ENCODE peak calls at places on chromosomes 16 and 17, in five cellular contexts. P, E, W, U and D are unnamed samples.

GRCh38 chr16:24070851-24071250 is 185.3 kb upstream of the CACNG3 start:
- DNase-seq in U (peak), E (peak), P (peak), W (peak), D (peak)

GRCh38 chr17:78832541-78832810 is 8.1 kb downstream of the USP36 start:
- DNase-seq in W (no peak), P (no peak), E (no peak), U (no peak), D (no peak)

GRCh38 chr17:39213852-39214251 is 11.9 kb downstream of the STAC2 start:
- DNase-seq in W (no peak), E (no peak), P (no peak), U (no peak), D (no peak)

GRCh38 chr17:7587420-7587786 is 2.5 kb downstream of the SOX15 start:
- DNase-seq in E (no peak), U (no peak), P (no peak), W (no peak), D (no peak)

GRCh38 chr17:47720754-47721533 is 12.1 kb upstream of the TBX21 start:
- DNase-seq in U (no peak), P (peak), W (no peak), E (no peak), D (no peak)

GRCh38 chr17:47846741-47847340 is 4.1 kb downstream of the SP6 start:
- DNase-seq in E (no peak), P (peak), W (no peak), U (no peak), D (no peak)

GRCh38 chr16:88876942-88877526 is 10.6 kb upstream of the PABPN1L start:
- DNase-seq in E (no peak), W (no peak), P (no peak), U (no peak), D (no peak)

GRCh38 chr16:3696425-3697218 is 20.7 kb downstream of the TRAP1 start:
- DNase-seq in P (no peak), W (no peak), E (no peak), U (peak), D (no peak)

GRCh38 chr17:14950216-14950615 is 314.9 kb downstream of the PMP22 start:
- DNase-seq in W (no peak), E (no peak), U (no peak), P (no peak), D (no peak)

GRCh38 chr17:78107457-78107856 is 21.1 kb downstream of the TMC6 start:
- DNase-seq in U (no peak), E (no peak), W (no peak), P (no peak), D (no peak)

GRCh38 chr17:36856921-36857381 is 80.3 kb upstream of the LHX1 start:
- DNase-seq in W (no peak), E (no peak), P (no peak), U (no peak), D (no peak)

GRCh38 chr16:48561960-48562393 is 48.0 kb downstream of the N4BP1 start:
- DNase-seq in W (no peak), E (peak), P (no peak), U (peak), D (no peak)

GRCh38 chr17:53472586-53472985 is 350.1 kb upstream of the KIF2B start:
- DNase-seq in U (no peak), E (no peak), P (no peak), W (no peak), D (no peak)

GRCh38 chr17:39812466-39812865 is 51.6 kb downstream of the IKZF3 start:
- DNase-seq in W (no peak), U (no peak), E (no peak), P (no peak), D (no peak)

GRCh38 chr17:61659437-61659836 is 68.4 kb upstream of the NACA2 start:
- DNase-seq in P (no peak), E (peak), W (no peak), U (no peak), D (no peak)

GRCh38 chr17:74201250-74201649 is 2.2 kb upstream of the RPL38 start:
- DNase-seq in U (no peak), W (no peak), P (no peak), E (no peak), D (no peak)

GRCh38 chr17:74197801-74198200 is 5.7 kb upstream of the RPL38 start:
- DNase-seq in W (no peak), U (no peak), P (no peak), E (no peak), D (no peak)

GRCh38 chr17:74198694-74199093 is 4.8 kb upstream of the RPL38 start:
- DNase-seq in P (no peak), W (no peak), U (no peak), E (no peak), D (no peak)

GRCh38 chr17:74199306-74200092 is 4.0 kb upstream of the RPL38 start:
- DNase-seq in U (peak), E (peak), W (no peak), P (peak), D (no peak)

GRCh38 chr17:74200112-74200511 is 3.4 kb upstream of the RPL38 start:
- DNase-seq in W (no peak), E (no peak), P (no peak), U (no peak), D (no peak)
- H3K4me3 ChIP-seq in W (peak), E (no peak), P (peak), U (no peak), D (no peak)

DNA sequence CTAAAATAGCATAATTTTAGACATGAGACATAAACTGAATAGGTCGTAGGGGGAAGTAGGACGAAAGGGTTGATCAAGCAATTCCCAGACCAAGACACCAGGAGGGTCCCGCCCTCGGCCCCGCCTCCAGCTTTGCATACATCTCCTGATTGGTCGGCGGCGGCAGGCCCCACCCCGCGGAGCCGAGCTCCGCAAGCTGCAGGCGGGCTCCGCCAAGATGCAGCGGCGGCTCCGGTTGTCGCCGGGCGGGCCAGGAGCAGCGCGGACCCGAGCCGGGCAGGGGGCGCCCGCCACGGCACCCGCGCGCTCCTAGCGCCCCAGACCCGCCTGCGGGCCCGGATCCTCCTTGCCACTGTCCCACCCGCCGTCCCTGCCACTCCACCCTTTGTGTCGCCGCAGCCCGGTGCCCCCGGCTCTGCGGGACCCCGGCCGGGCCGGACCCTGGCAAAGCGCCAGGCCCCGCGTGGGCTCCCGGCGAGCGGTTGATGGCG is at the start of gene CDR2L:
- DNase-seq in W (peak), U (peak), P (peak), E (peak), D (peak)
- TF ChIP-seq POLR2AphosphoS5 in W (peak), U (no peak), P (peak), E (peak), D (peak)

GRCh38 chr17:54919456-54919855 is 18.8 kb downstream of the TOM1L1 start:
- DNase-seq in U (no peak), E (no peak), W (no peak), P (peak), D (no peak)
- TF ChIP-seq EZH2 in U (no peak), E (no peak), W (no peak), P (no peak), D (no peak)

DNA sequence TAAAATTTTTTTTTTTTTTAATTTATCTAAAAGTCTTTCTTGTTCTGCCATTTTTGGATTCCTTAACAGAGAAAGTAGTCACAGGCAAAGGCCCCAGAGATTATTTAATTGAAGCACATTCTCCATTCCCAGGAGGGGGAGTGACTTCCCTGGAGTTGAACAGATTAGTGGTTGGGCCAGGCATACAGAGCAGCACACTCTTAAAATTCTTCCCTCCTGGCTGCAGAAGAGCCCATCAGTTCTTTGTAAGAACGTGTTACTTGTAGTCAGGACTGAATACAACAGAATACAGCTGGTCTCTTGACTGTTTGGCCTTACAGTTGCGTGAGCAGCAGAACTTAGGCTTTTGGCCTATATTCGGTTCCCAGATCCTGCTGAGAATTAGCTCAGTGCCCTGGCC is 1.8 kb downstream of the ALKBH5 start:
- DNase-seq in P (peak), W (no peak), E (peak), U (no peak), D (no peak)
- H3K4me3 ChIP-seq in P (peak), W (peak), E (peak), U (peak), D (peak)

GRCh38 chr17:73365934-73366623 is 54.3 kb upstream of the CDC42EP4 start:
- DNase-seq in P (no peak), U (no peak), W (no peak), E (no peak), D (no peak)
- TF ChIP-seq POLR2AphosphoS5 in P (no peak), U (no peak), W (no peak), E (no peak), D (no peak)

GRCh38 chr16:86568677-86569623 is 2.3 kb downstream of the FOXC2 start:
- DNase-seq in W (no peak), E (peak), P (peak), U (no peak), D (no peak)
- TF ChIP-seq EZH2 in W (peak), E (no peak), P (peak), U (no peak), D (no peak)